ENCODE peak calls at places on chromosomes 12 and 14, in ten cellular contexts. O, V, N, G, L, P, T, I, U and D are unnamed samples.

GRCh38 chr14:36717363-36717762 is 55.7 kb downstream of the PAX9 start:
- DNase-seq in U (no peak), G (no peak), L (no peak), P (no peak), N (no peak), O (no peak), I (no peak), V (no peak), T (no peak), D (no peak)

GRCh38 chr14:34179723-34180122 is 228.8 kb upstream of the EGLN3 start:
- DNase-seq in P (no peak), L (no peak), O (no peak), U (no peak), T (no peak), N (no peak), V (peak), I (no peak), G (no peak), D (no peak)

GRCh38 chr14:79708991-79709390 is 502.3 kb downstream of the DIO2 start:
- DNase-seq in O (no peak), N (no peak), P (peak), T (no peak), G (no peak), L (no peak), U (no peak), V (no peak), I (no peak), D (no peak)

GRCh38 chr12:70756791-70757190 is 119.6 kb upstream of the PTPRB start:
- DNase-seq in O (no peak), N (no peak), P (no peak), U (no peak), L (no peak), G (no peak), T (no peak), I (no peak), V (no peak), D (no peak)

GRCh38 chr12:129911437-129912049 is 7.7 kb upstream of the TMEM132D start:
- DNase-seq in N (peak), U (no peak), L (peak), I (no peak), P (peak), T (peak), V (peak), O (peak), G (no peak), D (peak)

GRCh38 chr12:48159976-48160525 is 2.7 kb upstream of the ASB8 start:
- DNase-seq in L (no peak), T (no peak), I (no peak), G (no peak), V (no peak), N (no peak), U (no peak), P (no peak), O (no peak), D (no peak)

GRCh38 chr12:92434607-92435025 is 268.2 kb upstream of the PLEKHG7 start:
- DNase-seq in I (no peak), G (no peak), T (no peak), O (no peak), N (no peak), U (no peak), P (no peak), V (no peak), L (no peak), D (no peak)

GRCh38 chr12:29073631-29074239 is 75.3 kb upstream of the FAR2 start:
- DNase-seq in U (peak), O (no peak), V (no peak), I (no peak), T (peak), L (peak), P (peak), G (no peak), N (peak), D (no peak)

GRCh38 chr14:64113279-64113678 is 180.9 kb downstream of the ESR2 start:
- DNase-seq in T (no peak), I (no peak), V (peak), L (no peak), N (no peak), U (no peak), P (no peak), O (no peak), G (peak), D (no peak)

GRCh38 chr14:33938131-33938949 is 12.5 kb downstream of the EGLN3 start:
- DNase-seq in N (no peak), V (peak), L (no peak), U (peak), P (peak), G (peak), O (peak), T (no peak), I (no peak), D (peak)

GRCh38 chr12:49868449-49868848 is 25.5 kb upstream of the BCDIN3D start:
- DNase-seq in O (peak), V (no peak), U (no peak), T (no peak), N (no peak), I (no peak), P (no peak), L (no peak), G (no peak), D (no peak)

GRCh38 chr12:90211017-90211416 is 502.4 kb upstream of the ATP2B1 start:
- DNase-seq in V (no peak), N (no peak), T (no peak), O (no peak), U (no peak), L (no peak), I (no peak), P (peak), G (no peak), D (no peak)

GRCh38 chr14:81313775-81314429 is 86.2 kb downstream of the STON2 start:
- DNase-seq in T (no peak), L (no peak), O (no peak), U (no peak), V (no peak), G (no peak), I (no peak), P (no peak), N (no peak), D (no peak)

GRCh38 chr14:81311128-81311527 is 89.0 kb downstream of the STON2 start:
- DNase-seq in T (no peak), I (no peak), V (no peak), O (no peak), P (no peak), L (no peak), G (no peak), N (no peak), U (no peak), D (no peak)

GRCh38 chr14:81311816-81312215 is 88.3 kb downstream of the STON2 start:
- DNase-seq in I (no peak), P (no peak), T (no peak), O (no peak), N (no peak), V (no peak), L (no peak), U (no peak), G (no peak), D (no peak)

GRCh38 chr14:81313200-81313599 is 86.9 kb downstream of the STON2 start:
- DNase-seq in I (no peak), U (no peak), P (no peak), V (no peak), G (no peak), N (no peak), T (no peak), O (no peak), L (no peak), D (no peak)

GRCh38 chr14:81312289-81312876 is 87.7 kb downstream of the STON2 start:
- DNase-seq in L (no peak), T (no peak), N (no peak), U (no peak), O (no peak), P (no peak), I (no peak), G (no peak), V (no peak), D (no peak)
- H3K27ac ChIP-seq in L (no peak), T (no peak), N (no peak), U (no peak), O (no peak), P (no peak), I (no peak), G (no peak), V (no peak), D (peak)

GRCh38 chr12:19542606-19543005 is 103.3 kb downstream of the AEBP2 start:
- DNase-seq in G (no peak), L (no peak), P (no peak), U (no peak), I (no peak), T (no peak), O (no peak), N (no peak), V (no peak), D (no peak)

GRCh38 chr12:19544351-19544750 is 105.1 kb downstream of the AEBP2 start:
- DNase-seq in G (no peak), P (no peak), V (no peak), I (no peak), U (no peak), L (no peak), N (no peak), O (no peak), T (no peak), D (no peak)

DNA sequence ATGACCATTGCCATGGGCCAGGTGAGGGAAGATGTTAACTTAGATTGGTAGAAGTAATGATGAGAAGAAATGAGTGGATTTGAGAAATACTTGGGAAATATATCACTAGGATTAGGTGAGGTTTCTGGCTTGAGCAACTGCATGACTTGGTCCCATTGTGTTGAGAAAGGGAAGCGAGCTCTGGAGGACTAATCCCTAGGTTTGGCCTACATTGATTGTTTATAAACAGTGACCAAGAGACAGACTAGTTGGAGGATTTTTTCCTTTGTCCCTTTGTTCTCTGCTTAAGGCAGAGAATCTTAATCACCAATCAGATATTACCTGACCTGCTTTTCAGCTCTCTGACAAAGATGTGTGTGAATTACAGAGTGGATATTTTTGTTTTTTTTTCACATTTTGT is 100.5 kb downstream of the AEBP2 start:
- DNase-seq in T (no peak), G (no peak), L (no peak), U (no peak), V (no peak), O (no peak), P (no peak), N (no peak), I (no peak), D (no peak)
- H3K27ac ChIP-seq in T (no peak), G (no peak), L (no peak), U (no peak), V (no peak), O (no peak), P (no peak), N (no peak), I (no peak), D (no peak)

GRCh38 chr14:20415723-20416622 is 2.7 kb upstream of the TEP1 start:
- DNase-seq in P (peak), U (peak), L (peak), G (no peak), O (no peak), T (peak), I (no peak), V (peak), N (peak), D (no peak)

GRCh38 chr14:20419404-20419803 is 6.1 kb upstream of the TEP1 start:
- DNase-seq in I (no peak), N (no peak), T (no peak), U (no peak), P (no peak), V (no peak), L (no peak), G (no peak), O (no peak), D (no peak)

GRCh38 chr14:20418501-20418909 is 5.2 kb upstream of the TEP1 start:
- DNase-seq in V (peak), L (no peak), G (no peak), N (no peak), P (peak), T (no peak), O (no peak), I (no peak), U (no peak), D (no peak)

GRCh38 chr14:20421267-20421666 is 8.0 kb upstream of the TEP1 start:
- DNase-seq in P (no peak), I (no peak), L (no peak), T (no peak), O (no peak), V (no peak), G (no peak), N (no peak), U (no peak), D (no peak)

GRCh38 chr14:20417250-20418186 is 4.2 kb upstream of the TEP1 start:
- DNase-seq in O (no peak), T (no peak), I (no peak), U (no peak), L (no peak), N (no peak), V (no peak), P (no peak), G (no peak), D (no peak)
- H3K27ac ChIP-seq in O (no peak), T (no peak), I (no peak), U (no peak), L (no peak), N (no peak), V (no peak), P (no peak), G (no peak), D (no peak)

GRCh38 chr14:68853749-68854148 is 60.9 kb upstream of the ZFP36L1 start:
- DNase-seq in T (no peak), N (no peak), L (no peak), I (no peak), U (no peak), P (no peak), O (no peak), V (peak), G (no peak), D (no peak)

GRCh38 chr14:68846466-68846865 is 53.6 kb upstream of the ZFP36L1 start:
- DNase-seq in L (no peak), U (no peak), O (no peak), T (no peak), N (no peak), V (no peak), G (no peak), I (no peak), P (no peak), D (no peak)

GRCh38 chr14:68851078-68851477 is 58.2 kb upstream of the ZFP36L1 start:
- DNase-seq in V (no peak), P (no peak), L (no peak), N (no peak), T (no peak), I (no peak), G (no peak), U (no peak), O (no peak), D (no peak)

GRCh38 chr14:68848253-68848652 is 55.4 kb upstream of the ZFP36L1 start:
- DNase-seq in V (no peak), L (no peak), G (no peak), N (no peak), U (no peak), I (no peak), P (no peak), O (no peak), T (no peak), D (no peak)

DNA sequence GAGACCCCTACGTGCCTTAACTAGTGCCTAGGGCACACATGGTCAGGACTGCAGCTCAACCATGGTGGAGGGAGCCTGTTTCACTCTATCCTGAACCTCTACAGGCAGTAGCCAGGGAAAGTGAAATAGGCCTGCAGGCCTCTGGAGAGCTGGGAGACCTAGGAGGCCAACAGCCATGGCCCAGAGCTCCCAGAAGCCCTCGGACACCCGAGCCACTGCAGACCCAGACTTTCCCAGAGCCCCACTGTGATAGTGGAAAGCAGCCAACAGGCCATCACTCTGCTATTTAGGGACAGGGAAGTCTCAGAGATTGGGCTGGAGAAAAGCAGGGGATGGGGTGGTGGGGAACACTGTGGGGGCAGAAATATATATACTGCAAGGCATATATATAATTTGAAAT is 56.5 kb upstream of the ZFP36L1 start:
- DNase-seq in N (no peak), I (no peak), L (no peak), P (no peak), T (no peak), O (no peak), U (no peak), V (no peak), G (no peak), D (no peak)
- H3K27ac ChIP-seq in N (no peak), I (no peak), L (no peak), P (no peak), T (no peak), O (no peak), U (no peak), V (no peak), G (no peak), D (no peak)

GRCh38 chr12:119682635-119683340 is 14.9 kb downstream of the PRKAB1 start:
- DNase-seq in G (no peak), V (no peak), P (no peak), U (no peak), I (no peak), L (no peak), T (peak), N (no peak), O (no peak), D (no peak)

GRCh38 chr12:119684730-119685129 is 16.8 kb downstream of the PRKAB1 start:
- DNase-seq in T (no peak), L (no peak), N (no peak), U (no peak), P (no peak), V (no peak), O (no peak), I (no peak), G (no peak), D (no peak)

GRCh38 chr12:119683816-119684215 is 15.9 kb downstream of the PRKAB1 start:
- DNase-seq in O (no peak), L (no peak), N (no peak), T (no peak), G (no peak), V (no peak), U (no peak), I (no peak), P (no peak), D (no peak)

GRCh38 chr12:119681953-119682352 is 14.0 kb downstream of the PRKAB1 start:
- DNase-seq in G (no peak), P (no peak), U (no peak), T (no peak), I (no peak), L (no peak), V (no peak), N (no peak), O (no peak), D (no peak)

GRCh38 chr12:119683413-119683812 is 15.5 kb downstream of the PRKAB1 start:
- DNase-seq in V (no peak), O (no peak), P (no peak), U (no peak), N (no peak), G (no peak), L (no peak), I (no peak), T (no peak), D (no peak)
- H3K27ac ChIP-seq in V (peak), O (peak), P (no peak), U (no peak), N (no peak), G (no peak), L (no peak), I (no peak), T (no peak), D (no peak)

DNA sequence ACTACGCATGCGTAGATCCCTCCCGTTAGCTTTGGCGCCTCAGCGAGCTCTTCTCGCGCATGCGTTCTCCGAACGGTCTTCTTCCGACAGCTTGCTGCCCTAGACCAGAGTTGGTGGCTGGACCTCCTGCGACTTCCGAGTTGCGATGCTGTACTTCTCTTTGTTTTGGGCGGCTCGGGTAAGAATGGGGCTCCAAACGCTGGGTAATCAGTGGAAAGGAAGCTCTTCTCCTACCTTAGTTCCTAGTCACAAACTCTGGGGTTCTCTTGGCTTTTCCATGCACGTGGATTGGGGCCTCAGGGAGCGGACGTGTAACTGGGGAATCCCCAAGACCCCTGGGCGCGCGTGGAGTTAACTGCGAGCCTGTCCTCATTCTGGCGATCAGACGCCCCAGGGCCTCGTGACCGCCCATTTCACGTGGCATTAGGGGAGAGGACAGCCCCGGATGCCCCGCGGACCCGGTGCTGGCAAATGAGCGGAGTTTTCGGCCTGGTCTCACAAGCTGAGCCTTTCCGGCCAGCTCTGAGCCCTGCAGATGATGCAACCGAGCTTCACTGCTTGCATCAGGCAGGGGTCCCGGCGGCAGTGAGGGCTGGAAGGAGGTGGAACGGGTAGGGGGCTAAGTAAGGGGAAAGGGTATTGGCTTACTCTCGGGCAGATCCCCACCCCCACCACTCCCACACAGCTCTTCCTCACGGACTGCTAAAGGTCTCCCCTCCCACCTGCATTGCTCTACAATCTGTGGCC is at the start of gene SHMT2:
- DNase-seq in G (peak), T (peak), I (peak), P (peak), V (peak), N (peak), O (peak), L (peak), U (peak), D (peak)
- H3K27ac ChIP-seq in G (peak), T (peak), I (peak), P (peak), V (peak), N (peak), O (peak), L (peak), U (peak), D (peak)

GRCh38 chr12:120479458-120479857 is 9.9 kb upstream of the SRSF9 start:
- DNase-seq in N (no peak), U (no peak), L (no peak), P (no peak), T (no peak), O (no peak), I (no peak), G (no peak), V (no peak), D (no peak)

GRCh38 chr12:120483621-120484020 is 12.3 kb upstream of the DYNLL1 start:
- DNase-seq in N (no peak), L (no peak), V (no peak), O (no peak), I (no peak), G (no peak), P (no peak), U (no peak), T (no peak), D (no peak)

GRCh38 chr12:120481022-120481767 is 11.6 kb upstream of the SRSF9 start:
- DNase-seq in U (no peak), P (no peak), V (no peak), G (no peak), T (no peak), N (no peak), I (no peak), L (no peak), O (no peak), D (no peak)

GRCh38 chr12:120475643-120476042 is 6.1 kb upstream of the SRSF9 start:
- DNase-seq in I (no peak), O (no peak), T (no peak), V (no peak), G (no peak), N (no peak), L (no peak), P (no peak), U (no peak), D (no peak)

DNA sequence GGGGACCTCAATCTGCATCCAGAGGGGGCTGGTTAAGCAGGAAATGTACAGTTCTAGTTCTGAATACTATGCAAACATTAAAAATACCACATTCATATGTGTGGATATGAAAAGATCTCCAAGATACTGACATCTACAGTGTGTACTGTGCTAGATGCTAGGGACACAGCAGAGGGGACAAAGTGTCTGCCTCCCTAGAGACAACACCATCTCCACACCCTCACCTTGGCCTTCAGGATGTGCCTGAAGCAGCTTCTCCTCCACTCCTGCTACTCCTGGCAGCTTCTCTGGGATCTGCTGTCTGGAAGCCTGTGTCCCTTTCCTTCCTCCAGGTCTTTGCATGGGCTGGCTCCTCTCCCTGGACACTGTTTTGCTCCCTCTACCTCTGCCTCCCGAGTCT is 10.7 kb upstream of the SRSF9 start:
- DNase-seq in I (no peak), P (no peak), G (no peak), N (no peak), T (no peak), U (no peak), O (no peak), V (no peak), L (no peak), D (no peak)
- H3K27ac ChIP-seq in I (no peak), P (peak), G (no peak), N (no peak), T (no peak), U (no peak), O (peak), V (no peak), L (no peak), D (peak)